ENCODE peak calls at places on chromosomes 16 and 17, in six cellular contexts. F, V, Y, H, O and G are unnamed samples.

GRCh38 chr16:68147438-68147837 is 62.3 kb downstream of the NFATC3 start:
- DNase-seq in F (no peak), V (no peak), Y (no peak), H (no peak), O (no peak), G (no peak)

GRCh38 chr16:83701494-83701893 is 106.3 kb upstream of the HSBP1 start:
- DNase-seq in F (no peak), V (peak), Y (no peak), H (no peak), O (peak), G (peak)

GRCh38 chr16:1610841-1611653 is 825 bp downstream of the IFT140 start:
- DNase-seq in F (no peak), V (peak), Y (no peak), H (no peak), O (no peak), G (no peak)

GRCh38 chr16:72241930-72242329 is 70.0 kb upstream of the PMFBP1 start:
- DNase-seq in F (peak), V (peak), Y (peak), H (no peak), O (peak), G (no peak)

GRCh38 chr16:57240872-57241271 is 4.2 kb upstream of the ARL2BP start:
- DNase-seq in F (no peak), V (no peak), Y (no peak), H (no peak), O (no peak), G (no peak)

GRCh38 chr17:49990921-49991320 is 4.1 kb downstream of the DLX3 start:
- DNase-seq in F (peak), V (no peak), Y (no peak), H (no peak), O (no peak), G (no peak)

GRCh38 chr17:74271902-74272563 is 2.0 kb upstream of the DNAI2 start:
- DNase-seq in F (no peak), V (no peak), Y (no peak), H (peak), O (no peak), G (no peak)

GRCh38 chr17:34370997-34371395 is 8.0 kb upstream of the CCL1 start:
- DNase-seq in F (no peak), V (no peak), Y (no peak), H (no peak), O (peak), G (no peak)

GRCh38 chr16:84552135-84552534 is 47.7 kb upstream of the MEAK7 start:
- DNase-seq in F (no peak), V (no peak), Y (no peak), H (no peak), O (no peak), G (no peak)

GRCh38 chr17:39903158-39903884 is 15.1 kb downstream of the GSDMB start:
- DNase-seq in F (no peak), V (no peak), Y (no peak), H (no peak), O (no peak), G (no peak)

GRCh38 chr17:73228748-73229236 is 32.9 kb downstream of the CPSF4L start:
- DNase-seq in F (peak), V (peak), Y (peak), H (peak), O (peak), G (peak)

GRCh38 chr17:10613775-10614513 is 43.2 kb downstream of the MYH3 start:
- DNase-seq in F (no peak), V (no peak), Y (no peak), H (no peak), O (no peak), G (no peak)

GRCh38 chr17:5135726-5136579 is 20.1 kb downstream of the USP6 start:
- DNase-seq in F (no peak), V (no peak), Y (no peak), H (no peak), O (no peak), G (no peak)
- TF ChIP-seq CTCF in F (no peak), V (no peak), Y (no peak), H (no peak), O (no peak), G (no peak)

GRCh38 chr16:28592511-28592910 is 4.3 kb downstream of the SULT1A2 start:
- DNase-seq in F (no peak), V (no peak), Y (no peak), H (no peak), O (no peak), G (no peak)

GRCh38 chr16:28592979-28593553 is 3.8 kb downstream of the SULT1A2 start:
- DNase-seq in F (no peak), V (no peak), Y (no peak), H (no peak), O (no peak), G (no peak)

GRCh38 chr16:28596840-28597691 is at the start of gene SULT1A2:
- DNase-seq in F (no peak), V (no peak), Y (no peak), H (no peak), O (no peak), G (no peak)

GRCh38 chr16:28597692-28598261 is 927 bp upstream of the SULT1A2 start:
- DNase-seq in F (no peak), V (no peak), Y (no peak), H (no peak), O (peak), G (no peak)

GRCh38 chr16:28596115-28596630 is 677 bp downstream of the SULT1A2 start:
- DNase-seq in F (no peak), V (no peak), Y (no peak), H (no peak), O (no peak), G (no peak)
- H3K4me3 ChIP-seq in F (no peak), V (no peak), Y (no peak), H (no peak), O (no peak), G (no peak)

GRCh38 chr16:27687605-27688004 is 137.7 kb downstream of the KATNIP start:
- DNase-seq in F (no peak), V (no peak), Y (no peak), H (no peak), O (no peak), G (peak)
- TF ChIP-seq CTCF in F (no peak), V (no peak), Y (no peak), H (no peak), O (no peak), G (no peak)

GRCh38 chr17:48563867-48564199 is 14.3 kb downstream of the HOXB4 start:
- DNase-seq in F (no peak), V (no peak), Y (no peak), H (no peak), O (no peak), G (no peak)
- H3K4me3 ChIP-seq in F (peak), V (peak), Y (no peak), H (peak), O (no peak), G (no peak)